ENCODE peak calls at places on chromosomes 11 and 22, in five cellular contexts. I, F, N, W and X are unnamed samples.

GRCh38 chr11:64165842-64166635 is at the start of gene MACROD1:
- DNase-seq in I (peak; percentile 85), F (peak; percentile 58), N (peak; percentile 58), W (peak; percentile 91), X (peak; percentile 86)

GRCh38 chr11:61507962-61508824 is at the start of gene LRRC10B:
- DNase-seq in I (no peak), F (no peak), N (peak; percentile 69), W (peak; percentile 72), X (no peak)

GRCh38 chr22:39007177-39007576 is 6.9 kb upstream of the APOBEC3C start:
- DNase-seq in I (no peak), F (no peak), N (no peak), W (no peak), X (no peak)

GRCh38 chr22:42217752-42218280 is 52.6 kb downstream of the TCF20 start:
- DNase-seq in I (no peak), F (no peak), N (no peak), W (no peak), X (no peak)

GRCh38 chr22:43128928-43129424 is 14.2 kb downstream of the MCAT start:
- DNase-seq in I (no peak), F (no peak), N (no peak), W (peak; percentile 53), X (peak; percentile 86)

GRCh38 chr11:94315664-94316063 is 11.3 kb downstream of the IZUMO1R start:
- DNase-seq in I (no peak), F (no peak), N (no peak), W (no peak), X (no peak)

GRCh38 chr22:20131593-20131855 is at the start of gene ZDHHC8:
- DNase-seq in I (no peak), F (no peak), N (peak; percentile 59), W (peak; percentile 85), X (no peak)

GRCh38 chr11:72208281-72208680 is 8.3 kb upstream of the FOLR2 start:
- DNase-seq in I (peak; percentile 9), F (no peak), N (no peak), W (no peak), X (no peak)

GRCh38 chr11:80155412-80156017 is 714.7 kb upstream of the TENM4 start:
- DNase-seq in I (no peak), F (no peak), N (no peak), W (peak; percentile 15), X (peak; percentile 55)

GRCh38 chr11:2578934-2579280 is 120.9 kb downstream of the KCNQ1OT1 start:
- DNase-seq in I (peak; percentile 57), F (no peak), N (no peak), W (no peak), X (no peak)

GRCh38 chr11:72223615-72224586 is 666 bp upstream of the INPPL1 start:
- DNase-seq in I (no peak), F (no peak), N (peak; percentile 50), W (peak; percentile 74), X (peak; percentile 63)